ENCODE peak calls at places on chromosomes 3 and 15, in four cellular contexts. X is pulmonary artery endothelial cell, J is fibroblast of lung, K is EL. Y is an unnamed sample.

GRCh38 chr3:109853077-109853732 is 515.9 kb upstream of the DPPA4 start:
- DNase-seq in X (no peak), J (peak; percentile 22), K (no peak), Y (no peak)

GRCh38 chr15:82044373-82045178 is 1.2 kb downstream of the MEX3B start:
- DNase-seq in X (no peak), J (peak; percentile 84), K (peak; percentile 71), Y (no peak)

GRCh38 chr3:152183473-152183872 is 85.3 kb upstream of the MBNL1 start:
- DNase-seq in X (no peak), J (no peak), K (peak; percentile 42), Y (no peak)

GRCh38 chr3:188901126-188901525 is 270.6 kb upstream of the TPRG1 start:
- DNase-seq in X (peak; percentile 52), J (peak; percentile 65), K (peak; percentile 60), Y (no peak)

GRCh38 chr15:89998923-89999675 is 2.0 kb upstream of the ZNF710 start:
- DNase-seq in X (no peak), J (no peak), K (no peak), Y (no peak)

GRCh38 chr15:40937762-40938529 is 8.8 kb downstream of the DLL4 start:
- DNase-seq in X (no peak), J (no peak), K (peak; percentile 42), Y (no peak)

GRCh38 chr3:135911106-135911505 is 54.4 kb upstream of the PPP2R3A start:
- DNase-seq in X (no peak), J (no peak), K (no peak), Y (no peak)

GRCh38 chr3:120622870-120623718 is 27.0 kb downstream of the NDUFB4 start:
- DNase-seq in X (no peak), J (peak; percentile 56), K (peak; percentile 88), Y (peak; percentile 22)

GRCh38 chr15:70701891-70702568 is 61.3 kb downstream of the UACA start:
- DNase-seq in X (peak; percentile 74), J (peak; percentile 79), K (peak; percentile 63), Y (no peak)

GRCh38 chr3:58111513-58112184 is 99.1 kb downstream of the DNASE1L3 start:
- DNase-seq in X (no peak), J (no peak), K (no peak), Y (no peak)

GRCh38 chr3:98980915-98981596 is 79.6 kb upstream of the DCBLD2 start:
- DNase-seq in X (no peak), J (peak; percentile 98), K (peak; percentile 89), Y (no peak)

GRCh38 chr3:71339049-71339448 is 244.5 kb downstream of the FOXP1 start:
- DNase-seq in X (no peak), J (peak; percentile 12), K (no peak), Y (no peak)

GRCh38 chr3:23620044-23620443 is 185.7 kb upstream of the UBE2E1 start:
- DNase-seq in X (no peak), J (no peak), K (no peak), Y (no peak)

GRCh38 chr15:94286581-94286980 is 55.2 kb downstream of the MCTP2 start:
- DNase-seq in X (no peak), J (no peak), K (no peak), Y (no peak)

GRCh38 chr15:35519536-35520149 is 26.3 kb downstream of the DPH6 start:
- DNase-seq in X (peak; percentile 17), J (peak; percentile 47), K (peak; percentile 50), Y (no peak)

GRCh38 chr15:80578871-80579270 is 116.2 kb upstream of the ABHD17C start:
- DNase-seq in X (no peak), J (no peak), K (no peak), Y (no peak)

GRCh38 chr3:88219138-88219792 is 69.5 kb downstream of the C3orf38 start:
- DNase-seq in X (no peak), J (peak; percentile 61), K (peak; percentile 38), Y (no peak)

GRCh38 chr15:100834731-100835130 is 44.9 kb upstream of the ALDH1A3 start:
- DNase-seq in X (no peak), J (no peak), K (no peak), Y (no peak)

GRCh38 chr3:38138347-38139190 is at the start of gene MYD88:
- DNase-seq in X (no peak), J (peak; percentile 60), K (peak; percentile 72), Y (no peak)

GRCh38 chr15:52238149-52238548 is 47.0 kb upstream of the GNB5 start:
- DNase-seq in X (no peak), J (no peak), K (no peak), Y (no peak)